ENCODE peak calls at places on chromosomes 7 and 10, in ten cellular contexts. R is heart left ventricle; I is Right ventricle myocardium superior; K is A549; C is NCI-H1417; E is iPS DF 19.7; P is naive thymus-derived CD8-positive, alpha-beta T cell; D is AG08395; N is stimulated activated CD8-positive, alpha-beta memory T cell treated with anti-CD3 and anti-CD28 coated beads, Interleukin-7, amount 100 ng/mL, for 24 hours; G is NCI-H69. B is an unnamed sample.

GRCh38 chr7:156101355-156101754 is 289.1 kb upstream of the SHH start:
- DNase-seq in C (no peak), P (no peak), G (no peak), I (no peak), K (no peak), R (no peak), D (no peak), N (no peak), E (no peak), B (no peak)

GRCh38 chr10:110485541-110485940 is 12.2 kb upstream of the DUSP5 start:
- DNase-seq in N (no peak), G (no peak), R (no peak), P (no peak), I (no peak), D (no peak), C (no peak), K (no peak), E (no peak), B (no peak)

GRCh38 chr7:84102213-84102612 is 92.4 kb downstream of the SEMA3A start:
- DNase-seq in N (no peak), G (no peak), D (no peak), P (no peak), E (no peak), R (no peak), K (no peak), C (no peak), I (no peak), B (no peak)

GRCh38 chr7:41033526-41033925 is 669.4 kb downstream of the INHBA start:
- DNase-seq in G (no peak), R (no peak), N (no peak), K (no peak), E (no peak), P (no peak), C (no peak), D (no peak), I (no peak), B (no peak)

GRCh38 chr10:79386637-79387465 is 39.6 kb downstream of the PPIF start:
- DNase-seq in E (no peak), R (peak), N (no peak), I (no peak), P (no peak), C (no peak), D (no peak), G (no peak), K (no peak), B (no peak)

GRCh38 chr10:14137391-14137790 is 193.3 kb downstream of the FRMD4A start:
- DNase-seq in C (no peak), G (no peak), P (no peak), I (no peak), D (no peak), N (no peak), R (no peak), E (no peak), K (no peak), B (no peak)

GRCh38 chr10:48902096-48902495 is 37.5 kb downstream of the LRRC18 start:
- DNase-seq in K (no peak), G (no peak), D (no peak), P (no peak), E (no peak), I (no peak), R (no peak), C (no peak), N (no peak), B (no peak)

GRCh38 chr10:110843031-110843430 is 28.7 kb upstream of the PDCD4 start:
- DNase-seq in P (peak), R (no peak), E (no peak), G (peak), D (no peak), C (no peak), I (no peak), K (no peak), N (no peak), B (no peak)

GRCh38 chr10:33365314-33365713 is 30.8 kb upstream of the NRP1 start:
- DNase-seq in K (no peak), P (no peak), E (no peak), C (no peak), D (no peak), I (no peak), G (no peak), N (no peak), R (no peak), B (no peak)

GRCh38 chr10:61992059-61992460 is 90.6 kb downstream of the ARID5B start:
- DNase-seq in P (no peak), C (no peak), K (no peak), G (peak), N (no peak), R (peak), I (no peak), E (no peak), D (no peak), B (no peak)

GRCh38 chr7:152571031-152571430 is 104.9 kb downstream of the XRCC2 start:
- DNase-seq in P (no peak), C (no peak), N (no peak), E (no peak), I (no peak), R (no peak), K (no peak), D (no peak), G (peak), B (no peak)

GRCh38 chr7:7639847-7640220 is 718 bp upstream of the UMAD1 start:
- DNase-seq in I (no peak), R (no peak), E (no peak), N (no peak), G (peak), D (peak), K (peak), P (peak), C (peak), B (no peak)

GRCh38 chr10:116659049-116659670 is 38.4 kb downstream of the PNLIPRP2 start:
- DNase-seq in N (no peak), G (no peak), P (no peak), C (no peak), K (no peak), D (no peak), R (no peak), E (no peak), I (no peak), B (no peak)

GRCh38 chr7:41130596-41131236 is 572.2 kb downstream of the INHBA start:
- DNase-seq in C (no peak), P (no peak), R (no peak), D (no peak), K (no peak), G (peak), I (no peak), E (no peak), N (no peak), B (no peak)

GRCh38 chr10:89465196-89465595 is 50.8 kb downstream of the IFIT5 start:
- DNase-seq in E (no peak), P (no peak), I (no peak), N (no peak), D (no peak), G (no peak), C (no peak), K (no peak), R (no peak), B (no peak)

GRCh38 chr7:73992104-73992562 is 35.8 kb upstream of the ELN start:
- DNase-seq in C (no peak), P (no peak), D (peak), R (no peak), G (no peak), E (no peak), I (peak), N (no peak), K (no peak), B (no peak)

GRCh38 chr10:80411267-80411668 is 2.9 kb downstream of the PRXL2A start:
- DNase-seq in I (peak), C (no peak), P (no peak), N (no peak), K (no peak), G (peak), D (no peak), E (no peak), R (peak), B (no peak)

B was measured in skeletal muscle cell.